ENCODE peak calls at places on chromosomes 1 and 21, in nine cellular contexts. One of them, this sample, is unnamed.

GRCh38 chr1:233707153-233707905 is 93.4 kb downstream of the KCNK1 start:
- DNase-seq in hepatocyte: peak; percentile 47
- DNase-seq in PC-9: peak; percentile 99
- DNase-seq in SK-N-SH: no peak
- DNase-seq in GM23338: no peak
- DNase-seq in MM.1S: no peak
- DNase-seq in PC-3: peak; percentile 91
- DNase-seq in HCT116: peak; percentile 77
- DNase-seq in GM23248: peak; percentile 18
- DNase-seq in this sample: no peak

GRCh38 chr1:114154146-114154962 is 685 bp upstream of the SYT6 start:
- DNase-seq in PC-9: no peak
- DNase-seq in MM.1S: no peak
- DNase-seq in HCT116: no peak
- DNase-seq in SK-N-SH: peak; percentile 66
- DNase-seq in GM23338: peak; percentile 87
- DNase-seq in GM23248: peak; percentile 62
- DNase-seq in hepatocyte: peak; percentile 42
- DNase-seq in PC-3: no peak
- DNase-seq in this sample: no peak

GRCh38 chr1:118097622-118098348 is 87.2 kb downstream of the SPAG17 start:
- DNase-seq in HCT116: no peak
- DNase-seq in GM23248: no peak
- DNase-seq in PC-3: no peak
- DNase-seq in SK-N-SH: no peak
- DNase-seq in MM.1S: no peak
- DNase-seq in PC-9: no peak
- DNase-seq in GM23338: no peak
- DNase-seq in hepatocyte: no peak
- DNase-seq in this sample: no peak

GRCh38 chr1:231382426-231382825 is 39.7 kb downstream of the EGLN1 start:
- DNase-seq in hepatocyte: no peak
- DNase-seq in GM23338: no peak
- DNase-seq in MM.1S: no peak
- DNase-seq in SK-N-SH: no peak
- DNase-seq in PC-9: no peak
- DNase-seq in HCT116: no peak
- DNase-seq in PC-3: no peak
- DNase-seq in GM23248: no peak
- DNase-seq in this sample: no peak

GRCh38 chr1:231724876-231725647 is 98.5 kb downstream of the DISC1 start:
- DNase-seq in PC-9: no peak
- DNase-seq in GM23248: peak; percentile 59
- DNase-seq in PC-3: peak; percentile 84
- DNase-seq in HCT116: peak; percentile 76
- DNase-seq in SK-N-SH: peak; percentile 45
- DNase-seq in GM23338: peak; percentile 89
- DNase-seq in hepatocyte: peak; percentile 50
- DNase-seq in MM.1S: peak; percentile 58
- DNase-seq in this sample: peak; percentile 90

GRCh38 chr1:9182784-9183257 is 51.8 kb upstream of the H6PD start:
- DNase-seq in GM23338: peak; percentile 43
- DNase-seq in GM23248: peak; percentile 46
- DNase-seq in hepatocyte: peak; percentile 38
- DNase-seq in PC-9: no peak
- DNase-seq in SK-N-SH: peak; percentile 76
- DNase-seq in HCT116: no peak
- DNase-seq in PC-3: no peak
- DNase-seq in MM.1S: no peak
- DNase-seq in this sample: no peak

GRCh38 chr1:20634594-20635084 is 1.4 kb downstream of the PINK1 start:
- DNase-seq in GM23248: peak; percentile 73
- DNase-seq in PC-3: peak; percentile 71
- DNase-seq in PC-9: peak; percentile 51
- DNase-seq in hepatocyte: peak; percentile 66
- DNase-seq in MM.1S: no peak
- DNase-seq in SK-N-SH: peak; percentile 55
- DNase-seq in GM23338: peak; percentile 81
- DNase-seq in HCT116: no peak
- DNase-seq in this sample: no peak

GRCh38 chr21:33732038-33732437 is 89.7 kb downstream of the ITSN1 start:
- DNase-seq in HCT116: no peak
- DNase-seq in PC-3: no peak
- DNase-seq in PC-9: no peak
- DNase-seq in MM.1S: no peak
- DNase-seq in GM23338: peak; percentile 33
- DNase-seq in hepatocyte: no peak
- DNase-seq in SK-N-SH: no peak
- DNase-seq in GM23248: no peak
- DNase-seq in this sample: no peak

GRCh38 chr1:84653130-84653680 is 37.1 kb downstream of the SSX2IP start:
- DNase-seq in MM.1S: no peak
- DNase-seq in SK-N-SH: peak; percentile 8
- DNase-seq in hepatocyte: no peak
- DNase-seq in PC-9: no peak
- DNase-seq in PC-3: peak; percentile 47
- DNase-seq in HCT116: no peak
- DNase-seq in GM23248: peak; percentile 48
- DNase-seq in GM23338: peak; percentile 13
- DNase-seq in this sample: no peak

GRCh38 chr1:111563619-111564018 is 56.0 kb upstream of the RAP1A start:
- DNase-seq in PC-9: peak; percentile 72
- DNase-seq in MM.1S: no peak
- DNase-seq in HCT116: peak; percentile 22
- DNase-seq in SK-N-SH: no peak
- DNase-seq in GM23248: peak; percentile 87
- DNase-seq in GM23338: no peak
- DNase-seq in hepatocyte: no peak
- DNase-seq in PC-3: peak; percentile 81
- DNase-seq in this sample: no peak

GRCh38 chr1:111565957-111566356 is 53.6 kb upstream of the RAP1A start:
- DNase-seq in SK-N-SH: no peak
- DNase-seq in GM23248: peak; percentile 7
- DNase-seq in hepatocyte: peak; percentile 47
- DNase-seq in HCT116: no peak
- DNase-seq in MM.1S: no peak
- DNase-seq in PC-9: no peak
- DNase-seq in GM23338: no peak
- DNase-seq in PC-3: no peak
- DNase-seq in this sample: no peak

GRCh38 chr1:111559736-111560279 is 56.4 kb upstream of the ADORA3 start:
- DNase-seq in PC-9: no peak
- DNase-seq in PC-3: peak; percentile 43
- DNase-seq in hepatocyte: no peak
- DNase-seq in SK-N-SH: no peak
- DNase-seq in MM.1S: no peak
- DNase-seq in GM23248: peak; percentile 88
- DNase-seq in HCT116: no peak
- DNase-seq in GM23338: no peak
- DNase-seq in this sample: no peak

GRCh38 chr1:111565079-111565478 is 54.5 kb upstream of the RAP1A start:
- DNase-seq in MM.1S: no peak
- DNase-seq in HCT116: no peak
- DNase-seq in hepatocyte: no peak
- DNase-seq in GM23338: no peak
- DNase-seq in PC-9: no peak
- DNase-seq in PC-3: peak; percentile 64
- DNase-seq in SK-N-SH: no peak
- DNase-seq in GM23248: peak; percentile 99
- DNase-seq in this sample: no peak

DNA sequence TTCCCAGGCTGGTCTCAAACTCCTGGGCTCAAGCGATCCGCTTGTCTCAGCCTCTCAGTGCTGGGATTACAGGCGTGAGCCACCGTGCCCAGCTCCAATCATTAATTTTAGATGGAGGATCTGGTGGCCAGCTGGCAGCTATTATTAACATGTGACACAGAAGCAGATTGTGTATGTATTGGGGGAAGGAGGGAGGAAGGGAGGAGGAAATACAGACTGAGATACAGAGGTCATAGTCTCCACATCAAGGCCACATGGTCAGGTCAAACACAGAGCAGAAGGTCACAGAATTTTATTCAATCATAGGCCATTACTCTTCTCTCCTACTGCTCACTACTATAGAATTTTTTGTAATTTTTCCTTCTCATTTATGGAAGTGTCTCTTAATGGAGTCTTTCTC is 57.9 kb upstream of the ADORA3 start:
- DNase-seq in HCT116: no peak
- DNase-seq in GM23248: no peak
- DNase-seq in SK-N-SH: no peak
- DNase-seq in PC-3: no peak
- DNase-seq in MM.1S: no peak
- DNase-seq in GM23338: no peak
- DNase-seq in hepatocyte: no peak
- DNase-seq in PC-9: no peak
- DNase-seq in this sample: no peak
- H3K4me1 ChIP-seq in HCT116: no peaks in the 10 kb centered on the region
- H3K4me1 ChIP-seq in GM23248: peaks cover 48% of the 10 kb centered on the region
- H3K4me1 ChIP-seq in SK-N-SH: no peaks in the 10 kb centered on the region
- H3K4me1 ChIP-seq in PC-3: peaks cover 16% of the 10 kb centered on the region
- H3K4me1 ChIP-seq in MM.1S: no peaks in the 10 kb centered on the region
- H3K4me1 ChIP-seq in GM23338: no peaks in the 10 kb centered on the region
- H3K4me1 ChIP-seq in hepatocyte: peaks cover 6% of the 10 kb centered on the region
- H3K4me1 ChIP-seq in PC-9: peaks cover 14% of the 10 kb centered on the region
- H3K4me1 ChIP-seq in this sample: no peaks in the 10 kb centered on the region

GRCh38 chr1:27934818-27935549 is at the start of gene SMPDL3B:
- DNase-seq in GM23248: peak; percentile 19
- DNase-seq in PC-3: peak; percentile 90
- DNase-seq in PC-9: peak; percentile 73
- DNase-seq in GM23338: peak; percentile 96
- DNase-seq in HCT116: peak; percentile 69
- DNase-seq in SK-N-SH: peak; percentile 47
- DNase-seq in hepatocyte: peak; percentile 70
- DNase-seq in MM.1S: peak; percentile 24
- DNase-seq in this sample: no peak
- H3K9me2 ChIP-seq in GM23248: no peaks in the 10 kb centered on the region
- H3K9me2 ChIP-seq in PC-3: no peaks in the 10 kb centered on the region
- H3K9me2 ChIP-seq in PC-9: no peaks in the 10 kb centered on the region
- H3K9me2 ChIP-seq in GM23338: no peaks in the 10 kb centered on the region
- H3K9me2 ChIP-seq in HCT116: no peaks in the 10 kb centered on the region
- H3K9me2 ChIP-seq in SK-N-SH: no peaks in the 10 kb centered on the region
- H3K9me2 ChIP-seq in hepatocyte: no peaks in the 10 kb centered on the region
- H3K9me2 ChIP-seq in MM.1S: no peaks in the 10 kb centered on the region
- H3K9me2 ChIP-seq in this sample: no peaks in the 10 kb centered on the region

GRCh38 chr21:44441581-44442265 is 13.6 kb upstream of the LRRC3 start:
- DNase-seq in SK-N-SH: no peak
- DNase-seq in GM23248: no peak
- DNase-seq in MM.1S: no peak
- DNase-seq in PC-9: no peak
- DNase-seq in PC-3: no peak
- DNase-seq in HCT116: no peak
- DNase-seq in GM23338: no peak
- DNase-seq in hepatocyte: no peak
- DNase-seq in this sample: no peak

GRCh38 chr21:44442266-44443125 is 12.8 kb upstream of the LRRC3 start:
- DNase-seq in PC-9: no peak
- DNase-seq in GM23338: no peak
- DNase-seq in hepatocyte: no peak
- DNase-seq in MM.1S: no peak
- DNase-seq in SK-N-SH: no peak
- DNase-seq in HCT116: no peak
- DNase-seq in PC-3: no peak
- DNase-seq in GM23248: no peak
- DNase-seq in this sample: no peak

GRCh38 chr21:44444286-44444931 is 10.9 kb upstream of the LRRC3 start:
- DNase-seq in GM23338: peak; percentile 82
- DNase-seq in GM23248: no peak
- DNase-seq in PC-9: no peak
- DNase-seq in PC-3: no peak
- DNase-seq in HCT116: peak; percentile 36
- DNase-seq in SK-N-SH: no peak
- DNase-seq in hepatocyte: no peak
- DNase-seq in MM.1S: no peak
- DNase-seq in this sample: peak; percentile 66

GRCh38 chr21:44443891-44444285 is 11.4 kb upstream of the LRRC3 start:
- DNase-seq in hepatocyte: no peak
- DNase-seq in PC-9: no peak
- DNase-seq in GM23338: no peak
- DNase-seq in SK-N-SH: no peak
- DNase-seq in GM23248: no peak
- DNase-seq in HCT116: no peak
- DNase-seq in MM.1S: no peak
- DNase-seq in PC-3: no peak
- DNase-seq in this sample: no peak

GRCh38 chr21:44443291-44443890 is 11.9 kb upstream of the LRRC3 start:
- DNase-seq in PC-3: no peak
- DNase-seq in hepatocyte: no peak
- DNase-seq in GM23248: no peak
- DNase-seq in MM.1S: no peak
- DNase-seq in HCT116: no peak
- DNase-seq in SK-N-SH: no peak
- DNase-seq in GM23338: no peak
- DNase-seq in PC-9: no peak
- DNase-seq in this sample: no peak
- H3K4me1 ChIP-seq in PC-3: no peaks in the 10 kb centered on the region
- H3K4me1 ChIP-seq in hepatocyte: no peaks in the 10 kb centered on the region
- H3K4me1 ChIP-seq in GM23248: no peaks in the 10 kb centered on the region
- H3K4me1 ChIP-seq in MM.1S: no peaks in the 10 kb centered on the region
- H3K4me1 ChIP-seq in HCT116: peaks cover 5% of the 10 kb centered on the region
- H3K4me1 ChIP-seq in SK-N-SH: peaks cover 26% of the 10 kb centered on the region
- H3K4me1 ChIP-seq in GM23338: no peaks in the 10 kb centered on the region
- H3K4me1 ChIP-seq in PC-9: no peaks in the 10 kb centered on the region
- H3K4me1 ChIP-seq in this sample: no peaks in the 10 kb centered on the region

GRCh38 chr1:196361112-196361714 is 247.0 kb downstream of the KCNT2 start:
- DNase-seq in MM.1S: no peak
- DNase-seq in PC-3: peak; percentile 89
- DNase-seq in SK-N-SH: no peak
- DNase-seq in HCT116: peak; percentile 73
- DNase-seq in hepatocyte: peak; percentile 66
- DNase-seq in GM23338: no peak
- DNase-seq in PC-9: no peak
- DNase-seq in GM23248: peak; percentile 56
- DNase-seq in this sample: no peak

GRCh38 chr1:196357913-196358312 is 250.3 kb downstream of the KCNT2 start:
- DNase-seq in GM23338: no peak
- DNase-seq in SK-N-SH: no peak
- DNase-seq in hepatocyte: no peak
- DNase-seq in HCT116: no peak
- DNase-seq in MM.1S: no peak
- DNase-seq in GM23248: no peak
- DNase-seq in PC-9: no peak
- DNase-seq in PC-3: no peak
- DNase-seq in this sample: no peak

DNA sequence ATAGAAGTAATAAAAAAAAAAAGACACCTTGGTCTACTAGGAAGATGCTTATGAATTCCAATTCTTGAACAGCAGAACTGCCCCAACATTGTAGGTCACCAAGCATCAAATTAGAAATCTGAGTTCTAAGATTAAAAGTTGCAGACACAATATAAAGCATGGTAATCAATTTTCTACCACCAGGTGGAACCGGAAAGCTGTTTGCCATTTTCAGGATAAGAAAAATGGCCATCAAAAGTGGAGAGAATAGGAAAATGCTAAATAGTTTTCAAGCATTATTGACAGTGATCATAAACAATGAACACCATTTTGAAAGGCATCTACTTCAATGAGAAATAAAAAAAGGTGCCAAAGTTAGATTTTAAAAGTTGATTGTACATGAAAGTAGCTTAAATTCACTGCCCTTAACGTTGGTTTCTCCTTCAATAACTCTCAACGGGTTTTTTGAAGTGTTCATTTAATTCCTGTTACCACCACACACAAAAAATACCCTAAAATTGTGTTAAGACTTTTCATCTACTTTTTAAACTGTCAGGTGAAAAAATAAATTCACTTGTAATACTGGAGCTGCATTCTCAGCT is 252.9 kb downstream of the KCNT2 start:
- DNase-seq in PC-9: no peak
- DNase-seq in HCT116: no peak
- DNase-seq in MM.1S: peak; percentile 25
- DNase-seq in hepatocyte: peak; percentile 13
- DNase-seq in GM23338: peak; percentile 50
- DNase-seq in SK-N-SH: peak; percentile 2
- DNase-seq in GM23248: peak; percentile 52
- DNase-seq in PC-3: peak; percentile 33
- DNase-seq in this sample: no peak
- H3K9me2 ChIP-seq in PC-9: no peaks in the 10 kb centered on the region
- H3K9me2 ChIP-seq in HCT116: no peaks in the 10 kb centered on the region
- H3K9me2 ChIP-seq in MM.1S: no peaks in the 10 kb centered on the region
- H3K9me2 ChIP-seq in hepatocyte: no peaks in the 10 kb centered on the region
- H3K9me2 ChIP-seq in GM23338: no peaks in the 10 kb centered on the region
- H3K9me2 ChIP-seq in SK-N-SH: no peaks in the 10 kb centered on the region
- H3K9me2 ChIP-seq in GM23248: no peaks in the 10 kb centered on the region
- H3K9me2 ChIP-seq in PC-3: no peaks in the 10 kb centered on the region
- H3K9me2 ChIP-seq in this sample: no peaks in the 10 kb centered on the region

This sample was measured in Karpas-422.